ENCODE peak calls at places on chromosomes 3 and 15, in six cellular contexts. S, U, K, H, G and T are unnamed samples.

GRCh38 chr3:173045770-173046382 is 95.2 kb downstream of the SPATA16 start:
- DNase-seq in S (no peak), U (no peak), K (peak), H (peak), G (no peak), T (no peak)

GRCh38 chr15:78316211-78317077 is 17.0 kb upstream of the SKIC8 start:
- DNase-seq in S (peak), U (no peak), K (no peak), H (no peak), G (no peak), T (no peak)

GRCh38 chr3:189586941-189587687 is 44.1 kb upstream of the TP63 start:
- DNase-seq in S (no peak), U (no peak), K (no peak), H (no peak), G (no peak), T (no peak)

GRCh38 chr3:107260221-107260620 is 117.0 kb upstream of the CCDC54 start:
- DNase-seq in S (no peak), U (no peak), K (no peak), H (no peak), G (no peak), T (no peak)

GRCh38 chr3:132343018-132343612 is 25.9 kb downstream of the ACP3 start:
- DNase-seq in S (peak), U (no peak), K (peak), H (peak), G (peak), T (no peak)

GRCh38 chr3:11642455-11643162 is 1.1 kb downstream of the VGLL4 start:
- DNase-seq in S (peak), U (peak), K (peak), H (peak), G (peak), T (peak)

GRCh38 chr15:42724276-42724675 is 12.7 kb downstream of the CDAN1 start:
- DNase-seq in S (no peak), U (no peak), K (no peak), H (no peak), G (no peak), T (no peak)

GRCh38 chr3:5321941-5322340 is 134.4 kb downstream of the EDEM1 start:
- DNase-seq in S (no peak), U (no peak), K (no peak), H (no peak), G (no peak), T (no peak)

GRCh38 chr3:128274837-128275236 is 121.6 kb downstream of the EEFSEC start:
- DNase-seq in S (no peak), U (no peak), K (peak), H (peak), G (peak), T (no peak)

GRCh38 chr3:177830411-177830849 is 633.1 kb upstream of the TBL1XR1 start:
- DNase-seq in S (peak), U (no peak), K (peak), H (no peak), G (no peak), T (no peak)

GRCh38 chr15:60002528-60003218 is 1.4 kb upstream of the FOXB1 start:
- DNase-seq in S (no peak), U (no peak), K (no peak), H (no peak), G (no peak), T (no peak)

GRCh38 chr3:52306978-52307377 is 9.1 kb upstream of the DNAH1 start:
- DNase-seq in S (no peak), U (no peak), K (no peak), H (no peak), G (no peak), T (no peak)

GRCh38 chr3:172868565-172869172 is 118.1 kb downstream of the ECT2 start:
- DNase-seq in S (no peak), U (no peak), K (peak), H (no peak), G (no peak), T (no peak)

GRCh38 chr3:164539215-164539614 is 539.1 kb downstream of the SI start:
- DNase-seq in S (no peak), U (no peak), K (no peak), H (no peak), G (no peak), T (no peak)

GRCh38 chr3:16871915-16872842 is 12.6 kb upstream of the PLCL2 start:
- DNase-seq in S (no peak), U (no peak), K (no peak), H (peak), G (no peak), T (no peak)

GRCh38 chr3:13498354-13499060 is 18.4 kb downstream of the HDAC11 start:
- DNase-seq in S (no peak), U (no peak), K (no peak), H (no peak), G (no peak), T (no peak)

GRCh38 chr3:144586382-144586781 is 614.8 kb downstream of the DIPK2A start:
- DNase-seq in S (no peak), U (no peak), K (peak), H (peak), G (peak), T (no peak)

GRCh38 chr3:100260081-100260684 is 609 bp upstream of the TBC1D23 start:
- DNase-seq in S (peak), U (peak), K (peak), H (no peak), G (no peak), T (no peak)

DNA sequence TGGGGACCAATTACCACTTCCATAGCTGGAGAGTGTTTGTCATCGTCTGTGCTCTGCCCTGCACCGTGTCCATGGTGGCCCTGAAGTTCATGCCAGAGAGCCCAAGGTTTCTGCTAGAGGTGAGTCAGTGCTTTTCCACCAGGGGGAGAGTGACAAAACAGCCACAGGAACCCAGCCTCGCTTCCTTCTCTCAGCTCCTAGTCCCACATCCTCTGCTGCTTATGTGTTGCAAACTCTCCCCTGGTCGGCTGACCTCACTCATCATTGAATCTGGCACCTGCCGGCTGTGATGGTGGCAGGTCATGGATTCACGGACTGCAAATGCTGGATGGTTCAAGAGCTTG is 158.4 kb downstream of the SV2B start:
- DNase-seq in S (no peak), U (no peak), K (no peak), H (no peak), G (no peak), T (no peak)
- TF ChIP-seq CTCF in S (no peak), U (no peak), K (no peak), H (no peak), G (peak), T (no peak)

GRCh38 chr3:112814256-112814655 is 32.4 kb downstream of the CD200R1L start:
- DNase-seq in S (peak), U (no peak), K (peak), H (peak), G (peak), T (no peak)
- TF ChIP-seq CTCF in S (peak), U (peak), K (peak), H (peak), G (peak), T (no peak)

DNA sequence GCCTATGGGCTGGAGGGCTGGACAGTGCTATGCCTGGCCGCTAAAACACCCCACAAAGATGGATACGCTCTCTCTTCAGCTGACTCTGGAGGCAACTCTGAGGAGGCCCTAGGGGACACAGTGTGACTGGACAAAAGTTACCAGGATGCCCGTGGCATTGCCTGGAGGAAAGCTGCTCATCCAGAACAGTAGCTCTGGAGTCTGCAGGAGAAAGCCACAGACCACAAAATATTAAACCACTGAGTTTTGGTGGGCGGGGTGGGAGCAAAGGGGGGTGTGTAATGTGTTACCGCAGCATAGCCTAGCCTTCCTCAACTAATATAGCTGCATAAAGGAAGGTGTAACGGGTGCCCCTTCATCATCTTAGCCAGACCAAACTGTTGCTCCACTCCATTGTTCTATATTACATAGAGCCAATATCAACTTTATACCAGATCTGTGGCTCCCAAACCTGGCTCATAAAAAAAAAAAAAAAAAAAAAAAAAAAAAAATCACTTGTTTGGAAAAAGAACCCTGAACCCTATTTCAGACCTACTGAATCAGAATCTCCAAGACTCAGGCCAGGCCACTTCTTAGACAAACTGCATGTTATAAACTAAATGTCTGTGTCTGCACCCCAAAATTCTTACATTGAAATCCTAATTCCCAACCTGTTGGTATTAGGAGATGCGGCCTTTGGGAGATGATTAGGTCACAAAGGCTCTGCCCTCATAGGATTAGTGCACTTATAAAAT is 132.6 kb downstream of the TNIK start:
- DNase-seq in S (no peak), U (no peak), K (no peak), H (no peak), G (no peak), T (no peak)
- TF ChIP-seq CTCF in S (no peak), U (no peak), K (no peak), H (no peak), G (no peak), T (no peak)

GRCh38 chr3:47440131-47440530 is 35.6 kb downstream of the SCAP start:
- DNase-seq in S (no peak), U (no peak), K (peak), H (peak), G (no peak), T (no peak)
- TF ChIP-seq CTCF in S (peak), U (no peak), K (peak), H (peak), G (peak), T (no peak)

DNA sequence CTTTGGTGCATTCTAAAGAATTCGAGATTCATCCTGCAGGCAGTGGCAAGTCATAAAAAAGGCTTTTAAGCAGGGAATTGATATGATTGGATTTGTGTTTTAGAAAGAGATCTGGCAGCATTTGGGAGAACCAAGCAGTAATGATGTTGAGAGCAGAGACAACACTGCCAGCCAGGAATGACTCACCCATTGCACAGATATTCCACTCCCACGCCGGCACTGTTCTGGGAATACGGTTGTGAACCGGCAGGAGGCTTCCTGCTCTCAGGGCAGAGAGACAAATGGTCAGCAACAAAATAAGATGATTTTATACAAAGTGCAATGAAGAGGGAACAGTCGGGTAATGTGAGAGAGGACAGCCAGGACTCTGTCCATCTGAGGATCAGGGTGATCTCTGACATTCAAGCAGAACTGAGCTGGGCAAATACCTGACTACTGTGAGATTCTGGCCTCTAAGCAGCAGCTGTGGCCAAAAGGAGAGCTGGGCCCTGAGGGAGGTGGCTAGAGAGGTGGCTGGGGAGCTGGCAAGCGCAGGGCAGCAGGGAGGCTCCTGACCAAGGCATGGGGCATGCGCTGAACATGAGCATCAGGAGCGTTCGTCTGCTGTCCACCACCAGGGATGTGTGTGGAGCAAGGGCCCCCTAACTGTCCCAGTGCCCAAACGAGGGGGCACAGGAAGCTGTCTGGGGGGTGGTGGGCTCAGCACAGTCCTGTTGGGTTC is 56.1 kb upstream of the PLXNA1 start:
- DNase-seq in S (peak), U (peak), K (peak), H (peak), G (peak), T (no peak)
- TF ChIP-seq CTCF in S (no peak), U (no peak), K (peak), H (peak), G (peak), T (no peak)

DNA sequence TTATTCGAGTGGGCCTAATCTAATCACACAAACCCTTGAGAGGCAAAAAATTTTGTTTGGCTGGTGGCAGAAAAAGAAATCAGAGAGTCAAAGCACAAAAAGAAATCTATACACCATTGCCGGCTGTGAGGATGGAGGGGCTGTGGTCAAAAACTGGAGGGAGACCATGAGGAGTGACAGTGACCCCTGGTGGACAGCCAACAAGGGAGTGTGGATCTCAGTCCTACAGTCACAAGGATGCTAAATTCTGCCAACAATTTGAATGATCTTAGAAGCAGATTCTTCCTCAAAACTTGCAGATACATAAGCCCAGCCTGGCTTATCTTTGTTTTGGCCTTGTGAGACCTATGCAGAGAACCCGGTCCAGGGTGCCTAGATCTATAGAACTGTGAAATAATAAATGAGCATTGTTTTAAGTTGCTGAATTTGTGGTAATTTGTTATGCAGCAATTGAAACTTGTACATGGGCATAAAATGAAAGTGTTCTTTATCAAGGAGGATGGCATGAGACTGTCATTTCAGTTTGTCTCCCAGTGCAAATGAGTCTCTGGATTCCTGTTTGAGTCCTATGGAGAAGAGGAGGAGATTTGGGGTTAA is 103.0 kb upstream of the ARHGEF26 start:
- DNase-seq in S (peak), U (no peak), K (peak), H (peak), G (peak), T (no peak)
- TF ChIP-seq CTCF in S (peak), U (no peak), K (peak), H (peak), G (peak), T (no peak)

GRCh38 chr3:38040400-38040799 is 1.4 kb downstream of the DLEC1 start:
- DNase-seq in S (no peak), U (no peak), K (no peak), H (no peak), G (no peak), T (no peak)

GRCh38 chr3:38038447-38038911 is 529 bp upstream of the DLEC1 start:
- DNase-seq in S (no peak), U (no peak), K (no peak), H (no peak), G (no peak), T (no peak)

GRCh38 chr3:38039899-38040261 is 872 bp downstream of the DLEC1 start:
- DNase-seq in S (peak), U (peak), K (peak), H (no peak), G (peak), T (peak)

GRCh38 chr3:38036906-38037305 is 2.1 kb upstream of the DLEC1 start:
- DNase-seq in S (no peak), U (no peak), K (no peak), H (no peak), G (no peak), T (no peak)

DNA sequence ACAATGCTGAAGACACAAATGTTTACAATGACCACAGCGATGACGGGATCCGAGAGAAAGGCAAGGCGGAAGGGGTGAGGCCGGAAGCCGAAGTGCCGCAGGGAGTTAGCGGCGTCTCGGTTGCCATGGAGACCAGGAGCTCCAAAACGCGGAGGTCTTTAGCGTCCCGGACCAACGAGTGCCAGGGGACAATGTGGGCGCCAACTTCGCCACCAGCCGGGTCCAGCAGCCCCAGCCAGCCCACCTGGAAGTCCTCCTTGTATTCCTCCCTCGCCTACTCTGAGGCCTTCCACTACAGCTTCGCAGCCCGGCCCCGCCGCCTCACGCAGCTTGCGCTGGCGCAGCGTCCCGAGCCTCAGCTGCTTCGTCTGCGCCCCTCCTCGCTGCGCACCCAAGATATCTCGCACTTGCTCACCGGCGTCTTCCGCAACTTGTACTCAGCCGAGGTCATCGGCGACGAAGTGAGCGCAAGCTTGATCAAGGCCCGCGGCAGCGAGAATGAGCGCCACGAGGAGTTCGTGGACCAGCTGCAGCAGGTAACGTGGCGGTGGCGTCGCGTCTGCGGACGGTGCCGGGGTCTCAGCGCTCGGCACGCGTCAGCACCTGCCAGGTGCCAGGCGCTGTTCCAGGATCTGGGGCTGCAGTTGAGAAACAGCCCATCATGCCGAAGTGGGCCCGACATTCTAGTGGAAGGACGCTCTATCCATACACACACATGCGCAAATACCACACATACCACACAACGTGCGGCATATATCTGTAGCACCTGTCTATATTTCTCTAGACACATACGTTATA is at the start of gene DLEC1:
- DNase-seq in S (peak), U (peak), K (peak), H (peak), G (peak), T (peak)
- TF ChIP-seq CTCF in S (no peak), U (no peak), K (no peak), H (no peak), G (no peak), T (no peak)

GRCh38 chr15:65834603-65835282 is 34.5 kb upstream of the RAB11A start:
- DNase-seq in S (no peak), U (no peak), K (no peak), H (no peak), G (no peak), T (no peak)

GRCh38 chr15:65839354-65839901 is 29.9 kb upstream of the RAB11A start:
- DNase-seq in S (no peak), U (no peak), K (no peak), H (peak), G (no peak), T (no peak)

GRCh38 chr15:65835452-65835851 is 33.8 kb upstream of the RAB11A start:
- DNase-seq in S (no peak), U (no peak), K (no peak), H (no peak), G (no peak), T (no peak)

GRCh38 chr15:65837301-65838283 is 31.7 kb upstream of the RAB11A start:
- DNase-seq in S (no peak), U (no peak), K (no peak), H (peak), G (no peak), T (no peak)

GRCh38 chr15:65836665-65837064 is 32.6 kb upstream of the RAB11A start:
- DNase-seq in S (no peak), U (no peak), K (no peak), H (no peak), G (no peak), T (no peak)
- TF ChIP-seq CTCF in S (no peak), U (no peak), K (peak), H (peak), G (peak), T (no peak)

DNA sequence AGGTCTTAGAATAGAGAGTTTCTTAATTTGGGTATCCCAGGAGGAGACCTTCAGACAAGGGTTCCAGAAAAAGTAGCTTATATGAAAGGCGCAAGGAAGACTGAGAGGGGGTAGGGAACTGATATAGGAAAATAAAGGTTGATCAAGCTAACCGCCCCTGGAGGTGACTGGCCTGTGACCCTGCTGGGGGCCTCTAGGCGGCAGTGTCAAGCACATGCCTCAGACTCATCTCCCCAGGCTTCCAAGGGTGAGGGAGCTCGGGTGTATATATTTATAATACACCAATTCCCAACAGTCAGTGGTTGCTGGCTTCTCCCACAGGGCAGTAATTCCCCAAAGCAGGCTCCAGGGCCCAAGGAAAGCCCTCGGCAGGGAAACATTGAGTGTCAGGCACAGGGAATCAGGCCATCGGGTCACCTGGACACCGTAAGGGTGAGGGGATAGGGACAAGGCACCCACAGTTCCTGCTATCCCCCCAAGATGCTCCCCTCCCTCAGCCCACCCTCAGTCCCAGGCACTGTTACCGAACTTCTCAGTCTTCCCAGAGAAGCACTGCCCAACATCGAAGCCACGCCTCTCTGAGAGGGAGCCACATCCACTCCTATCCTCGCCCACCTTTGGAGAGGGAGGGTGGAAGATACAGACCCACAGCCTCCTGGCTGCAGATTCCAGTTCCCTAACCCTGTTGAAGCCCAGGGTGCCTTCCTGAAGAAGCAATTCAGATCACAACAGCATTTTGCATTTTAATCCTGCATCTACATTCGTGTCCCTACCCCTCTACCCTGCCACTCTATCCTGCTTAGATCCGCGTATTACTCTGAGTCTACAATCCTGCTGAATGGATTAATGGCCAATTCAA is 19.5 kb upstream of the CAV3 start:
- DNase-seq in S (no peak), U (no peak), K (no peak), H (no peak), G (no peak), T (no peak)
- TF ChIP-seq CTCF in S (peak), U (no peak), K (peak), H (peak), G (peak), T (no peak)

GRCh38 chr15:101694261-101694660 is 30.0 kb downstream of the TARS3 start:
- DNase-seq in S (no peak), U (no peak), K (no peak), H (no peak), G (no peak), T (no peak)
- TF ChIP-seq CTCF in S (no peak), U (no peak), K (no peak), H (no peak), G (peak), T (no peak)